ENCODE peak calls at places on chromosome 20, in eight cellular contexts. Z is cardiac muscle cell, O is upper lobe of right lung, N is heart left ventricle, R is adrenal gland, P is neuronal stem cell, Q is pancreas, V is IMR-90. J is an unnamed sample. For H3K36me3, the result is how much of the 10 kb centered on the place peaks cover.

GRCh38 chr20:43752561-43753301 is 25.9 kb upstream of the GTSF1L start:
- DNase-seq in N (peak), Z (no peak), Q (peak), O (peak), P (no peak), R (peak), V (peak), J (peak)

GRCh38 chr20:62561948-62562347 is 80.4 kb upstream of the SLCO4A1 start:
- DNase-seq in O (no peak), Z (no peak), N (no peak), Q (no peak), P (no peak), R (no peak), V (no peak), J (no peak)

GRCh38 chr20:61936701-61937131 is 129.0 kb downstream of the TAF4 start:
- DNase-seq in Q (peak), O (peak), P (no peak), N (no peak), V (no peak), Z (no peak), R (no peak), J (no peak)

GRCh38 chr20:22407237-22408193 is 176.9 kb downstream of the FOXA2 start:
- DNase-seq in N (no peak), R (no peak), Q (no peak), P (no peak), V (no peak), O (no peak), Z (no peak), J (no peak)

GRCh38 chr20:4549711-4550259 is 171.9 kb upstream of the PRND start:
- DNase-seq in R (no peak), V (no peak), Z (no peak), P (no peak), N (no peak), Q (no peak), O (no peak), J (no peak)

GRCh38 chr20:31572042-31572700 is 32.9 kb upstream of the ID1 start:
- DNase-seq in P (no peak), N (no peak), O (no peak), Z (no peak), V (no peak), R (no peak), Q (no peak), J (no peak)

GRCh38 chr20:35947907-35948306 is 6.4 kb downstream of the SCAND1 start:
- DNase-seq in R (no peak), O (no peak), Z (no peak), N (no peak), V (peak), P (no peak), Q (no peak), J (no peak)

GRCh38 chr20:1199981-1200380 is 3.3 kb upstream of the C20orf202 start:
- DNase-seq in Z (no peak), R (no peak), N (no peak), V (no peak), Q (no peak), O (no peak), P (no peak), J (no peak)

GRCh38 chr20:25454153-25454900 is 46.9 kb downstream of the GINS1 start:
- DNase-seq in Z (no peak), R (no peak), O (no peak), V (no peak), Q (no peak), N (no peak), P (no peak), J (no peak)

GRCh38 chr20:1955289-1955688 is 38.6 kb downstream of the PDYN start:
- DNase-seq in N (no peak), V (no peak), O (no peak), Z (no peak), P (no peak), Q (no peak), R (no peak), J (no peak)

GRCh38 chr20:60791823-60792222 is 460.2 kb upstream of the CDH4 start:
- DNase-seq in V (no peak), O (no peak), Q (no peak), Z (no peak), N (no peak), R (no peak), P (no peak), J (no peak)

GRCh38 chr20:3406481-3407425 is 716 bp downstream of the DNAAF9 start:
- DNase-seq in Z (peak), P (peak), V (peak), Q (peak), O (peak), N (peak), R (peak), J (no peak)

GRCh38 chr20:47800619-47801018 is 15.3 kb upstream of the SULF2 start:
- DNase-seq in P (no peak), O (no peak), V (no peak), Q (no peak), R (no peak), N (no peak), Z (no peak), J (no peak)

GRCh38 chr20:12110711-12111110 is 193.0 kb downstream of the BTBD3 start:
- DNase-seq in N (no peak), R (no peak), Z (no peak), O (no peak), P (no peak), V (no peak), Q (no peak), J (no peak)

GRCh38 chr20:35776513-35777101 is 4.8 kb downstream of the PHF20 start:
- DNase-seq in O (no peak), R (peak), P (no peak), N (peak), V (peak), Q (peak), Z (no peak), J (no peak)

GRCh38 chr20:45788351-45788750 is 3.3 kb downstream of the WFDC3 start:
- DNase-seq in R (no peak), Q (no peak), V (no peak), Z (no peak), O (no peak), P (no peak), N (no peak), J (no peak)

GRCh38 chr20:1312308-1312707 is 16.6 kb downstream of the SDCBP2 start:
- DNase-seq in N (no peak), Z (no peak), P (no peak), Q (no peak), O (no peak), V (no peak), R (no peak), J (no peak)

GRCh38 chr20:61233590-61233989 is 18.5 kb upstream of the CDH4 start:
- DNase-seq in V (no peak), Q (no peak), R (no peak), O (no peak), Z (no peak), P (no peak), N (no peak), J (no peak)

GRCh38 chr20:20215976-20216727 is 151.8 kb upstream of the INSM1 start:
- DNase-seq in R (no peak), V (no peak), N (peak), Z (no peak), Q (no peak), O (no peak), P (no peak), J (no peak)

GRCh38 chr20:16691381-16691780 is 38.4 kb upstream of the SNRPB2 start:
- DNase-seq in Z (no peak), P (no peak), Q (no peak), N (no peak), V (no peak), O (no peak), R (no peak), J (no peak)

GRCh38 chr20:31845300-31845863 is at the start of gene FOXS1:
- DNase-seq in V (no peak), O (no peak), Z (peak), P (no peak), N (peak), R (no peak), Q (no peak), J (no peak)

GRCh38 chr20:32751309-32752020 is 8.2 kb upstream of the COMMD7 start:
- DNase-seq in O (no peak), Q (no peak), R (no peak), V (no peak), Z (no peak), N (no peak), P (no peak), J (no peak)

GRCh38 chr20:23744726-23745646 is 5.7 kb downstream of the CST1 start:
- DNase-seq in O (no peak), R (no peak), V (peak), Q (no peak), Z (no peak), N (no peak), P (no peak), J (no peak)

GRCh38 chr20:33679758-33680485 is 5.7 kb upstream of the NECAB3 start:
- DNase-seq in Q (no peak), O (no peak), Z (no peak), N (no peak), V (no peak), R (no peak), P (no peak), J (no peak)

GRCh38 chr20:58697201-58697866 is 4.7 kb downstream of the NPEPL1 start:
- DNase-seq in Q (no peak), N (no peak), Z (peak), O (peak), R (no peak), P (no peak), V (no peak), J (no peak)
- H3K36me3 ChIP-seq in Q (under half), N (under half), Z (under half), O (half or more), R (under half), P (under half), V (under half), J (under half)

GRCh38 chr20:49612127-49612738 is 44.3 kb upstream of the PTGIS start:
- DNase-seq in V (no peak), N (peak), Q (peak), O (no peak), R (no peak), Z (no peak), P (no peak), J (no peak)

GRCh38 chr20:49607568-49607967 is 39.6 kb upstream of the PTGIS start:
- DNase-seq in Q (no peak), Z (no peak), R (no peak), P (no peak), O (no peak), N (no peak), V (no peak), J (no peak)

GRCh38 chr20:49610701-49611538 is 43.0 kb upstream of the PTGIS start:
- DNase-seq in P (peak), R (peak), N (peak), Q (peak), O (peak), Z (peak), V (no peak), J (no peak)

GRCh38 chr20:49614338-49615050 is 46.6 kb upstream of the PTGIS start:
- DNase-seq in V (no peak), R (no peak), P (no peak), O (peak), N (no peak), Q (no peak), Z (no peak), J (no peak)

GRCh38 chr20:49608752-49609670 is 41.1 kb upstream of the PTGIS start:
- DNase-seq in O (peak), P (peak), Z (peak), V (no peak), R (peak), Q (peak), N (peak), J (no peak)
- H3K4me3 ChIP-seq in O (no peak), P (no peak), Z (peak), V (no peak), R (no peak), Q (no peak), N (no peak), J (no peak)

DNA sequence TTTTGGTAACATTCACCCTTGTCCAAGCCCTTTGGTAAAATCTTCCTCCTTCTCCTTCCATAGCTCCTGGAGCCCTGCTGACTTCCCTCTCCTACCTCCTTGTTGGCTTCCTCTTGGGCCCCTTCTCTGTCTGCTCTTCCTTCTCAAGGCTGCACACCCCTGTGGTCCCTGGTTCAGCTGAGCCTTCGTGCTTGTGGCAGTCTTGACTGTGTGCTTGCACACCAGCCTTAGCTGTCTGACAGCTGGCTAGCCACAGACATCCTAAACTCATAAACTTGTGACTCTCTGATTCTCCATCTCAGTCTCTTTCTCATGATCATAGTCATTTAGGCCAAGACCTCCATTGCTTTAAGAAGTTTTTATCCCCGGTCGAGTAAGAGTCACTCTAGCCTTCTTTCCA is 37.1 kb downstream of the DHX35 start:
- DNase-seq in V (no peak), O (no peak), Q (no peak), N (no peak), Z (no peak), P (no peak), R (no peak), J (no peak)
- H3K36me3 ChIP-seq in V (under half), O (half or more), Q (under half), N (under half), Z (under half), P (under half), R (under half), J (under half)

DNA sequence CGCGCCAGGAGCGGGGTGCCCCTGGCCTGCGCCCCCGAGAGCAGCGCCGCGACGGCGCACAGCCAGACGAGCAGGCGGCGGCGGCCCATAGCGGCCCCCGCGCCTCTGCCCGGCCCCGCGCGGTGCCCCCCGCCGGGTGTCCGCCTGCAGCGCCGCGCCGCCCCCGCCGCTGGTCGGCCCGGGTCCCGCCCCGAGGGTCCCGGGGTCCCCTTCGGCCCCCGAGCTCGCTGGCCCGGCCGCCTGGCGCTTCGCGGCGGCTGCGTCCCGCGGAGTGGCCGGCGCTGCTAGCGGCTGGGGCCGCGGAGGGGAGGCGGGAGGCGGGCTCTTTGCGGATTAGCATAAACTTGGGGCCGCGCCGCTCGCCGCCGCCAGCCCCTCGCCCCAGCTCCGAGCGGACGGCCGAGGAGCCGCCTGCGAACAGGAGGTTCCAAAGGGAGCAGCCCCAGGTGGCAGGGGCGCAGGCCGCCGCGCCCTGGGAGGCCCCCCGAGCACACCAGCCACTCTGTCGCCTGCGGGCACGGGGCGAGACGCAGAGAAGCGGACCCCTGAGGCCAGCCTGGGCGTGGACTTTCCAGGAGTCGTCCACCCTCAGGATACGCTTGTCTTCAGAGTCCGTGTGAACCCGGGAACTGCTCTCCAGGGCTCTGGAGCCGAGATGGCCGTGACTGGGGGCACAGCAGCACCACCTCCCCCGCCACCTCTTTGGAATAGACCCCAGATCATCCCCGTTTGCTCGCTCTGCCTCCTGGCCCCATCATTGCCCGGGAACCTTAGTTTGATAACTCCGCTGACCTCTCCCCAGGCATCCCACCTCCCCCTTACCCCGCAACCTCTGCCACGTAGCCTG is at the start of gene EMILIN3:
- DNase-seq in Q (no peak), V (no peak), Z (peak), R (no peak), N (no peak), P (peak), O (no peak), J (no peak)
- H3K4me3 ChIP-seq in Q (no peak), V (peak), Z (peak), R (no peak), N (peak), P (peak), O (peak), J (no peak)

J was measured in kidney epithelial cell.